ENCODE peak calls at places on chromosomes 13 and 19, in eight cellular contexts. B, P, Z, A, E, F, U and C are unnamed samples.
A peak's percentile ranks its signal among the peaks of the same experiment; 100 is the strongest.

GRCh38 chr19:29887498-29887897 is 54.5 kb upstream of the URI1 start:
- DNase-seq in B (no peak), P (peak; percentile 40), Z (no peak), A (no peak), E (no peak), F (no peak), U (no peak), C (no peak)

GRCh38 chr13:107209811-107210210 is 641.9 kb upstream of the ARGLU1 start:
- DNase-seq in B (no peak), P (no peak), Z (no peak), A (no peak), E (no peak), F (no peak), U (no peak), C (no peak)

GRCh38 chr19:30696514-30696913 is 324.3 kb downstream of the ZNF536 start:
- DNase-seq in B (no peak), P (peak; percentile 48), Z (no peak), A (no peak), E (no peak), F (peak; percentile 51), U (no peak), C (no peak)

GRCh38 chr13:36430247-36431203 is 1.8 kb upstream of the CCNA1 start:
- DNase-seq in B (no peak), P (peak; percentile 4), Z (no peak), A (peak; percentile 72), E (no peak), F (no peak), U (peak; percentile 14), C (no peak)

GRCh38 chr19:18161691-18162039 is 8.7 kb downstream of the PIK3R2 start:
- DNase-seq in B (no peak), P (no peak), Z (no peak), A (no peak), E (no peak), F (no peak), U (no peak), C (no peak)

GRCh38 chr13:42377640-42378382 is 105.9 kb downstream of the AKAP11 start:
- DNase-seq in B (no peak), P (no peak), Z (no peak), A (no peak), E (peak; percentile 49), F (no peak), U (no peak), C (no peak)

GRCh38 chr13:83220241-83220640 is 662.0 kb downstream of the SLITRK1 start:
- DNase-seq in B (no peak), P (no peak), Z (no peak), A (no peak), E (no peak), F (no peak), U (no peak), C (no peak)

GRCh38 chr13:46615888-46616531 is 63.0 kb downstream of the LRCH1 start:
- DNase-seq in B (no peak), P (no peak), Z (no peak), A (no peak), E (no peak), F (no peak), U (no peak), C (no peak)

GRCh38 chr19:934865-935422 is 9.1 kb downstream of the ARID3A start:
- DNase-seq in B (peak; percentile 97), P (no peak), Z (no peak), A (peak; percentile 96), E (no peak), F (no peak), U (peak; percentile 88), C (no peak)

GRCh38 chr19:32177686-32178085 is 167.7 kb upstream of the ZNF507 start:
- DNase-seq in B (no peak), P (no peak), Z (no peak), A (no peak), E (no peak), F (no peak), U (no peak), C (peak; percentile 3)

GRCh38 chr13:72820156-72820897 is 38.4 kb downstream of the PIBF1 start:
- DNase-seq in B (no peak), P (no peak), Z (no peak), A (no peak), E (no peak), F (no peak), U (no peak), C (no peak)

GRCh38 chr19:9799162-9799561 is 19.7 kb downstream of the FBXL12 start:
- DNase-seq in B (no peak), P (no peak), Z (no peak), A (no peak), E (no peak), F (no peak), U (no peak), C (no peak)

GRCh38 chr19:30778961-30779690 is 406.9 kb downstream of the ZNF536 start:
- DNase-seq in B (no peak), P (no peak), Z (no peak), A (no peak), E (no peak), F (no peak), U (no peak), C (peak; percentile 76)

GRCh38 chr19:6362351-6362801 is 1.0 kb downstream of the CLPP start:
- DNase-seq in B (no peak), P (no peak), Z (no peak), A (no peak), E (no peak), F (no peak), U (no peak), C (no peak)

GRCh38 chr13:39527961-39528720 is 74.9 kb downstream of the LHFPL6 start:
- DNase-seq in B (no peak), P (no peak), Z (no peak), A (no peak), E (no peak), F (no peak), U (no peak), C (no peak)

GRCh38 chr19:24141612-24142011 is 54.6 kb downstream of the ZNF254 start:
- DNase-seq in B (no peak), P (no peak), Z (no peak), A (no peak), E (no peak), F (no peak), U (no peak), C (no peak)

GRCh38 chr13:98592353-98592740 is 15.4 kb upstream of the STK24 start:
- DNase-seq in B (no peak), P (no peak), Z (no peak), A (no peak), E (no peak), F (no peak), U (no peak), C (peak; percentile 27)

GRCh38 chr13:98599502-98600328 is 22.8 kb upstream of the STK24 start:
- DNase-seq in B (no peak), P (no peak), Z (no peak), A (no peak), E (no peak), F (no peak), U (no peak), C (peak; percentile 42)

GRCh38 chr13:98595134-98595533 is 18.2 kb upstream of the STK24 start:
- DNase-seq in B (no peak), P (no peak), Z (no peak), A (no peak), E (no peak), F (no peak), U (no peak), C (no peak)

GRCh38 chr13:98598043-98598442 is 21.1 kb upstream of the STK24 start:
- DNase-seq in B (no peak), P (no peak), Z (no peak), A (no peak), E (no peak), F (no peak), U (no peak), C (no peak)
- TF ChIP-seq CTCF in B (peak; percentile 18), P (no peak), Z (no peak), A (no peak), E (no peak), F (no peak), U (peak; percentile 42), C (no peak)

DNA sequence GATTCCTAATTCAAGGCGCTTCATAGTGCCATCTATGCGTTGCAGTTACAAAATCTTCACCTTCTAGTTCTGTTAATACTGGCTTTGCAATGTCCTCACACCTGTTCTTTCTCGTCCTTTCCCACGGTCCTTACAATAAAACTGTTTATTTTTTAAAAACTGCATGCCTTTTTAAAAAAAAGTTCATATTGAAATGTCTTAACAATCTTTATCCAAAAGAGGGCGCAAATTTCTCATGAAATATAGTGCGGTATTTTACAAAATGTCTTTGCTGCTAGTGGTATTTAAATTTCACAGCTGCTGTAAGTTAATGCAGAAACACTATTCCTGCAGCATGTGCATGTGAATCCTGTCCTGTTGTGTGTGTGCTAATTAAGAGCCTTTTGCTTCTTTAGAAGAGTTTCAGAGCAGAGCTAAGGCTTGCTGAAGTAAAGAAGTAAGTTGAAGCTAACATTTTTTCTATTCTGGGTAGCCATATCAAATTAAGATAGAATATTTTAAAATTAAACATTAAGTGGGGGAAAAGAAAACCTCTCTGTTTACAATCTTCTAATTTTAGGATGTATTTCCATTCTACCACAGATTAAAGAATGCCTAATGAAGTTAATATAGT is 15.8 kb upstream of the CLDN10 start:
- DNase-seq in B (no peak), P (no peak), Z (no peak), A (no peak), E (no peak), F (no peak), U (no peak), C (no peak)
- TF ChIP-seq CTCF in B (peak; percentile 49), P (peak; percentile 67), Z (peak; percentile 28), A (peak; percentile 38), E (peak; percentile 3), F (peak; percentile 51), U (peak; percentile 51), C (peak; percentile 60)

DNA sequence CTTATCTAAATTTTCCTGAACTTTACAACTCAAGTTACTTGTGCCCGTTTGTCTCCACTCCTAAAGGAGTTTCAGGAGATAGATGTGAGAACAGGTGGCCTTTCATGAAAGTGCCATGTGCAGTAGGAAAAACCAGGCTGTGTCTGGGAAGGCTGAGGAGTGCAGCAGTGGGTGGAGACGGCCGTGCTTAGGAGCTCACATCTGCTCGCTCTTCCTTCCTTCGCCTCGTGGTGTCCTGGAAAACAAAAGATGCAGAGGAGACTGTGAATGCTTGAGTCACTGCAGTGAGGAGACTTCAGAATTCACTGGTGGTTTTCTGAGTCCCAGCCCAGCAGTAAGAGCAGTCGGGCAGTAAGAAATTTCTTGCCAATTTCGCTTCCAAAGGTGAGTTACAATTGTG is 138.4 kb upstream of the RNF113B start:
- DNase-seq in B (no peak), P (peak; percentile 41), Z (no peak), A (no peak), E (no peak), F (no peak), U (no peak), C (no peak)
- TF ChIP-seq CTCF in B (no peak), P (no peak), Z (no peak), A (no peak), E (no peak), F (no peak), U (no peak), C (no peak)

DNA sequence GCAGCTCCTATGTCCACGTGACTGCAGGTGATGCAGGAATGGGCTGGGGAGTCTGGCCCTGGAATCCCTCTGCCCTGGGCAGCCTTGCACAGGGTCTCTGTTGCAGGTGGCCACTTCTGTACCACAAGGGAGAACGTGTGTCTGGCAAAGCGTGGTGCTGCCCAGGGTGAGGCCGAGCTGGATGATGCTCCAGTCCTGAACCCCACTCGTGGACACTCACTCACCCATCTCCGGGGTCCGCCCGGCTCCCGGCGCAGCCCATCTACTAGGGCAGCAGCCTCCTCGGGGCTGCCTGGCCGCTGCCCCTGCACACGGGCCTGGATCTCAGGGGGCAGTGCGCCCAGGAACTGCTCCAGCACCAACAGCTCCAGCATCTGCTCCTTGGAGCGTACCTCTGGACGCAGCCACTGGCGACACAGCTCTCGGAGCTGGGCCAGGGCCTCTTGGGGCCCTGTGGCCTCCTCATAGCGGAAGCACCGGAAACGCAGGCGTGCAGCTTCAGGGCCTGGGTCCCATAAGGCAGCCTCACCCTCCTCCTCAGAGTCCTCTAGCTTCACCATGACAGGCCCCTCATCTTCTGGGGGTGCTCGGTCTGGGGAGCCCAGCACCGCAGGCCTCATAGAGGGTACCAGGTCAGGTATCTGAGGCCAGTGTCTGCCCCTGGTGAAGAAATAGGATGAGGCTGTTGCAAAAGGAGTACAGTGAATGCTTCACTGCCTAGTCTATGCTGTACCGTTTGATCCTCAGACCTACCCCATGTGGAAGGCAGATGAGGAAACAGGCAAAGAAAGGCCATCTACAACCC is 2.2 kb downstream of the MZF1 start:
- DNase-seq in B (peak; percentile 63), P (no peak), Z (no peak), A (peak; percentile 83), E (no peak), F (no peak), U (peak; percentile 13), C (no peak)
- TF ChIP-seq CTCF in B (no peak), P (no peak), Z (no peak), A (no peak), E (no peak), F (no peak), U (no peak), C (no peak)